ENCODE peak calls at places on chromosomes 12 and 14, in five cellular contexts. C, O, S, N and Y are unnamed samples.

GRCh38 chr14:49966304-49966809 is 73.5 kb downstream of the ARF6 start:
- DNase-seq in O (no peak), N (no peak), C (peak; percentile 93), S (no peak), Y (no peak)

GRCh38 chr12:130881046-130881445 is 9.2 kb downstream of the RAN start:
- DNase-seq in S (no peak), C (no peak), O (no peak), N (no peak), Y (no peak)

GRCh38 chr12:46724020-46724419 is 101.8 kb downstream of the SLC38A4 start:
- DNase-seq in C (no peak), O (no peak), N (no peak), S (no peak), Y (no peak)

GRCh38 chr12:122837306-122838265 is 2.3 kb downstream of the HIP1R start:
- DNase-seq in C (peak; percentile 94), S (no peak), N (no peak), O (no peak), Y (no peak)

GRCh38 chr12:104724992-104725585 is 233.0 kb downstream of the SLC41A2 start:
- DNase-seq in S (no peak), O (no peak), C (no peak), N (no peak), Y (no peak)

GRCh38 chr12:19938031-19938430 is 430.3 kb upstream of the PDE3A start:
- DNase-seq in C (no peak), N (no peak), O (no peak), S (no peak), Y (no peak)

GRCh38 chr12:5379737-5380496 is 52.0 kb upstream of the NTF3 start:
- DNase-seq in S (no peak), C (peak; percentile 91), O (no peak), N (peak; percentile 83), Y (peak; percentile 45)

GRCh38 chr14:89936654-89937185 is 17.8 kb downstream of the EFCAB11 start:
- DNase-seq in N (no peak), O (no peak), S (no peak), C (no peak), Y (no peak)

GRCh38 chr12:64624035-64624434 is 13.7 kb downstream of the RASSF3 start:
- DNase-seq in C (no peak), O (no peak), S (no peak), N (no peak), Y (no peak)